ENCODE peak calls at places on chromosome X, in nine cellular contexts. C, Y, F, J, V, A, R, E and P are unnamed samples. For H3K27me3, the result is how much of the 10 kb centered on the place peaks cover.

GRCh38 chrX:50495616-50496015 is 25.0 kb upstream of the DGKK start:
- DNase-seq in A (no peak), Y (peak), C (no peak), V (no peak), E (peak), J (peak), R (no peak), F (no peak), P (no peak)

GRCh38 chrX:150212672-150213480 is 150.2 kb upstream of the MAMLD1 start:
- DNase-seq in A (no peak), J (peak), Y (no peak), E (no peak), F (no peak), C (peak), R (no peak), V (no peak), P (no peak)

GRCh38 chrX:129984196-129984962 is 1.9 kb downstream of the BCORL1 start:
- DNase-seq in J (peak), R (no peak), E (peak), Y (peak), V (peak), C (no peak), F (peak), A (no peak), P (no peak)

GRCh38 chrX:101659601-101660063 is at the start of gene ARMCX2:
- DNase-seq in Y (peak), V (peak), F (peak), A (no peak), J (peak), R (peak), C (peak), E (peak), P (no peak)

GRCh38 chrX:117851025-117851424 is 265.6 kb downstream of the KLHL13 start:
- DNase-seq in A (no peak), R (no peak), C (no peak), Y (no peak), F (no peak), J (no peak), V (no peak), E (no peak), P (no peak)

GRCh38 chrX:79096339-79096638 is 48.2 kb upstream of the GPR174 start:
- DNase-seq in Y (no peak), R (no peak), V (no peak), E (no peak), F (no peak), J (no peak), A (no peak), C (no peak), P (no peak)

GRCh38 chrX:48025561-48025960 is 18.8 kb downstream of the SPACA5 start:
- DNase-seq in F (peak), A (peak), Y (peak), J (peak), C (peak), E (no peak), V (no peak), R (peak), P (no peak)

GRCh38 chrX:29419774-29420553 is 795.4 kb upstream of the MAGEB2 start:
- DNase-seq in J (peak), C (peak), F (no peak), V (no peak), R (no peak), E (no peak), A (no peak), Y (peak), P (no peak)

GRCh38 chrX:150324035-150324728 is 38.9 kb upstream of the MAMLD1 start:
- DNase-seq in V (no peak), C (peak), Y (peak), E (no peak), F (no peak), R (peak), A (peak), J (peak), P (peak)

GRCh38 chrX:148562846-148563245 is 62.4 kb downstream of the AFF2 start:
- DNase-seq in R (no peak), E (no peak), V (no peak), A (no peak), F (no peak), J (no peak), Y (no peak), C (no peak), P (no peak)

DNA sequence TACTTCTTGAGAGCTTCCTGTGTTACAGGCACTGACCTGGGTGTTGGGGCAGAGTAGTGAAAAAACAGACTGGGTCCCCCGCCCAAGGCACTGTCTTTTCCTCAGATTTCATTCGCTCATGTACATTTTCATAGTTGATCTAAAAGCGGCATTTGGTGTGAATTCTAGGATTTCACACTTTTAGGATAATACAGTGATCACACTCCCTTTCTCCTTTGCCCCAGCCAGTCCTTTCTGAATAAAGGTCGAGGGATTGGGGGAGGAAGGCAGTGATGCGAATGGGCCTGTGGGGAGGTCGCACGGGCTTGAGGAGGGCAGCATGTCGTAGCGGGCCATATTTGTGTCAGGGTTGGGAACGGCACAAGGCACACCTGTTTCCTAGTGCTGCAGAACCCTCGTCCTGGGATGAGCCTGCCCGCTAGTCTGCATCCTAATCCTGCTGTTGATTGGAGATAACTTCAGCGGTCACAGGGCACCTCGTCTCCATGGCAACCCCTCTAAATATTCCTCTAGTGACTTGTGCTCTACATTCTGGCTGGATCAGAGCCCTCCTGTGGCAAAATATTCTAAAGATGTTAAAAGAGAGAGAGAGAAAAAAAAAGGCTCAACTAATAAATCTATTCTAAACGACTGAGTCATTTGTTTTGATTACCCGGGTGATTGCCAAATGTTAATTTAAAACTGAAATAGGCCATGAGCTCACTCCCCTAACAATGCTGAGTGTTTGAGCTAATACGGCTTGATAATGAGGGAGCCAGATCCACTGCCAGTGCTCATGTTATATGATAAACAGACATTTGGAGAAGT is 21.8 kb downstream of the FHL1 start:
- DNase-seq in R (peak), F (no peak), Y (peak), C (peak), J (peak), V (no peak), A (peak), E (peak), P (peak)
- H3K4me3 ChIP-seq in R (no peak), F (no peak), Y (no peak), C (no peak), J (no peak), V (no peak), A (no peak), E (no peak), P (no peak)

DNA sequence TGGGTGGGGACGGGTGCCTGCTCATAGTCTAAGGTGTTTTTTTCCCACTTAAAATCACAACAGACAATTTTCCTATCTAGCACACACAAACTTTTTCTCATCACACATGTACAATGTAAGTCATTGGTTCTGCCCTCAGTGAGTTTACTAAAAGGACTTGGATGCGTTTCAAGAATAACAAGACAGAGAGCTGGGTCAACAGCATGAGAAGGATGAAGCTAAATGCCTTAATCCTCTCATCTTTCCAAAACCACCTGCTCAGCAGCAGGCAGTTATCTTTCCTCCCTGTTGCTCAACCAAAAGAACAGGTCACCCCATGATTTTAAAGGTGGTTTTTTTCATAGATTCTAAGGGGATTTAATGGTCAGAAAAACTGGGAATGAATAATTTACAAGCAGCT is 40.1 kb downstream of the OFD1 start:
- DNase-seq in E (no peak), F (no peak), A (no peak), R (no peak), V (no peak), C (peak), J (no peak), Y (no peak), P (no peak)
- H3K27me3 ChIP-seq in E (under half), F (under half), A (under half), R (under half), V (under half), C (under half), J (under half), Y (under half), P (under half)

GRCh38 chrX:3788494-3789233 is 75.2 kb upstream of the PRKX start:
- DNase-seq in Y (no peak), C (no peak), F (no peak), V (no peak), E (no peak), J (no peak), A (no peak), R (no peak), P (no peak)
- TF ChIP-seq CTCF in Y (no peak), C (no peak), F (no peak), V (no peak), E (no peak), J (no peak), A (no peak), R (peak), P (no peak)

DNA sequence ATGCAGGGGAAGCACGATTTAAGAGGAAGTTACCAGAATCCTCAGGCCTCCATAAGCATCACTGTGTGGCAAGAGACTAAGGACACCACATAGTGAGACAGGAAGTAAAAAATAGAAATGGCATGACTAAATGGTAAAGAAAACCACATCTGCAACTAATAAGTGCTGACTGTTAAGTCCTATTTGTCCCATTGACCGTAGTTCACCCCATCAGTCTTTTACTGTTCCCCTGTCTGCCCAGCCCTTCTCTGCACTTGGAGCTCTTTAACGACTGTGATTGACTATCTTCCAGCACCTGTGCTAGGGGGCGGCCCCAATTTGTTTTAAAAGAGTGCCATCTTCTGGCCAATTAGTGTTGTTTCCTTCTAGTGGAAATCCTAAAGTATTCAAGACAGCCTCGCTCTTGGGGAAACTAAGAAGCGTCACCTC is 94.2 kb downstream of the MAOA start:
- DNase-seq in Y (peak), E (peak), F (peak), J (peak), R (peak), A (peak), C (peak), V (no peak), P (peak)
- H3K4me3 ChIP-seq in Y (no peak), E (no peak), F (no peak), J (no peak), R (no peak), A (no peak), C (no peak), V (no peak), P (no peak)

GRCh38 chrX:74063426-74064155 is 240.4 kb upstream of the ZCCHC13 start:
- DNase-seq in R (no peak), V (no peak), E (no peak), C (no peak), J (no peak), F (peak), A (peak), Y (no peak), P (no peak)
- H3K27me3 ChIP-seq in R (under half), V (under half), E (under half), C (under half), J (under half), F (under half), A (under half), Y (under half), P (under half)